ENCODE peak calls at places on chromosomes 1 and 21, in ten cellular contexts. O is anterior cingulate cortex; H is ACHN; F is GM18507; I is fibroblast of lung; V is adrenal gland; D is NCI-H510A treated with DMSO at 0.1 percent for 48 hours; J is activated naive CD4-positive, alpha-beta T cell treated with anti-CD3 and anti-CD28 coated beads, Interleukin-2, amount 50 U/mL, for 16 hours; K is foreskin fibroblast; C is effector memory CD8-positive, alpha-beta T cell. U is an unnamed sample.
A peak's percentile ranks its signal among the peaks of the same experiment; 100 is the strongest.

GRCh38 chr1:236795035-236795756 is at the start of gene MTR:
- DNase-seq in O (peak; percentile 99), H (peak; percentile 100), F (peak; percentile 98), I (peak; percentile 98), V (peak; percentile 100), D (peak; percentile 92), J (peak; percentile 98), K (peak; percentile 97), C (peak; percentile 93), U (peak; percentile 98)

GRCh38 chr1:240092301-240093119 is 827 bp downstream of the FMN2 start:
- DNase-seq in O (no peak), H (peak; percentile 60), F (no peak), I (peak; percentile 65), V (peak; percentile 60), D (no peak), J (no peak), K (peak; percentile 68), C (no peak), U (peak; percentile 78)

GRCh38 chr21:14119038-14119437 is 91.7 kb downstream of the LIPI start:
- DNase-seq in O (no peak), H (no peak), F (no peak), I (no peak), V (no peak), D (no peak), J (no peak), K (no peak), C (no peak), U (no peak)

GRCh38 chr1:9252999-9253398 is 18.4 kb downstream of the H6PD start:
- DNase-seq in O (no peak), H (no peak), F (no peak), I (no peak), V (no peak), D (no peak), J (no peak), K (no peak), C (no peak), U (no peak)

GRCh38 chr1:246161626-246162025 is 345.5 kb downstream of the SMYD3 start:
- DNase-seq in O (no peak), H (no peak), F (no peak), I (peak; percentile 87), V (no peak), D (no peak), J (no peak), K (peak; percentile 72), C (no peak), U (no peak)

GRCh38 chr21:46180778-46181391 is 3.4 kb downstream of the SPATC1L start:
- DNase-seq in O (no peak), H (no peak), F (no peak), I (no peak), V (peak; percentile 49), D (no peak), J (no peak), K (no peak), C (no peak), U (no peak)

GRCh38 chr1:13820055-13820454 is 120.1 kb downstream of the PRDM2 start:
- DNase-seq in O (no peak), H (no peak), F (no peak), I (no peak), V (peak; percentile 21), D (no peak), J (no peak), K (no peak), C (no peak), U (no peak)

GRCh38 chr21:37220433-37220980 is 46.6 kb downstream of the VPS26C start:
- DNase-seq in O (no peak), H (peak; percentile 49), F (peak; percentile 35), I (peak; percentile 64), V (no peak), D (peak; percentile 59), J (peak; percentile 29), K (peak; percentile 24), C (peak; percentile 17), U (peak; percentile 13)

GRCh38 chr21:45970674-45971486 is 10.7 kb upstream of the COL6A1 start:
- DNase-seq in O (no peak), H (peak; percentile 34), F (no peak), I (peak; percentile 58), V (peak; percentile 59), D (no peak), J (peak; percentile 61), K (no peak), C (peak; percentile 47), U (no peak)

GRCh38 chr1:38046884-38047602 is 450 bp upstream of the POU3F1 start:
- DNase-seq in O (peak; percentile 91), H (peak; percentile 80), F (peak; percentile 81), I (peak; percentile 62), V (peak; percentile 92), D (peak; percentile 99), J (peak; percentile 83), K (peak; percentile 81), C (peak; percentile 61), U (peak; percentile 85)

GRCh38 chr1:110674337-110675059 is at the start of gene KCNA3:
- DNase-seq in O (no peak), H (no peak), F (peak; percentile 37), I (no peak), V (peak; percentile 52), D (peak; percentile 25), J (peak; percentile 67), K (peak; percentile 16), C (peak; percentile 78), U (peak; percentile 55)